ENCODE peak calls at places on chromosomes 4 and X, in nine cellular contexts. C, G, K, O, L, J, T, R and F are unnamed samples. For H3K9me3, the result is how much of the 10 kb centered on the place peaks cover.

GRCh38 chrX:11188664-11189063 is 77.5 kb downstream of the HCCS start:
- DNase-seq in C (peak), G (peak), K (no peak), O (no peak), L (no peak), J (no peak), T (no peak), R (no peak), F (no peak)

GRCh38 chr4:155376387-155377268 is at the start of gene MAP9:
- DNase-seq in C (peak), G (peak), K (peak), O (peak), L (peak), J (peak), T (peak), R (peak), F (peak)

GRCh38 chr4:140298001-140298400 is 75.4 kb upstream of the SCOC start:
- DNase-seq in C (no peak), G (no peak), K (no peak), O (no peak), L (no peak), J (no peak), T (no peak), R (no peak), F (no peak)

GRCh38 chr4:103996637-103997036 is 276.9 kb upstream of the TACR3 start:
- DNase-seq in C (peak), G (no peak), K (no peak), O (no peak), L (no peak), J (no peak), T (peak), R (no peak), F (peak)

GRCh38 chrX:41607264-41607832 is 81.4 kb upstream of the GPR34 start:
- DNase-seq in C (no peak), G (no peak), K (no peak), O (no peak), L (no peak), J (no peak), T (no peak), R (no peak), F (no peak)

GRCh38 chr4:39627413-39627812 is 11.3 kb downstream of the SMIM14 start:
- DNase-seq in C (no peak), G (no peak), K (no peak), O (no peak), L (no peak), J (no peak), T (no peak), R (no peak), F (no peak)

GRCh38 chrX:154351183-154352011 is 23.0 kb downstream of the FLNA start:
- DNase-seq in C (no peak), G (no peak), K (no peak), O (no peak), L (no peak), J (peak), T (no peak), R (peak), F (no peak)

GRCh38 chr4:56626963-56627362 is 54.1 kb downstream of the HOPX start:
- DNase-seq in C (no peak), G (no peak), K (no peak), O (no peak), L (no peak), J (no peak), T (no peak), R (no peak), F (peak)

GRCh38 chrX:68684291-68684918 is 36.9 kb downstream of the STARD8 start:
- DNase-seq in C (no peak), G (no peak), K (peak), O (peak), L (no peak), J (peak), T (no peak), R (peak), F (no peak)

GRCh38 chrX:49184294-49185061 is 1.7 kb downstream of the PRICKLE3 start:
- DNase-seq in C (peak), G (peak), K (peak), O (peak), L (peak), J (peak), T (peak), R (peak), F (no peak)

GRCh38 chr4:94454405-94454804 is 2.7 kb downstream of the PDLIM5 start:
- DNase-seq in C (no peak), G (peak), K (no peak), O (no peak), L (no peak), J (no peak), T (no peak), R (no peak), F (no peak)

GRCh38 chr4:8286719-8287355 is 17.3 kb downstream of the HTRA3 start:
- DNase-seq in C (no peak), G (no peak), K (peak), O (no peak), L (no peak), J (no peak), T (no peak), R (no peak), F (no peak)

GRCh38 chr4:150431221-150431620 is 150.7 kb upstream of the MAB21L2 start:
- DNase-seq in C (no peak), G (no peak), K (no peak), O (no peak), L (no peak), J (no peak), T (no peak), R (no peak), F (no peak)

GRCh38 chr4:95087657-95088455 is 330.1 kb downstream of the BMPR1B start:
- DNase-seq in C (peak), G (peak), K (no peak), O (no peak), L (no peak), J (no peak), T (no peak), R (no peak), F (no peak)

GRCh38 chr4:55032788-55033187 is 92.6 kb downstream of the KDR start:
- DNase-seq in C (peak), G (no peak), K (no peak), O (no peak), L (no peak), J (no peak), T (no peak), R (no peak), F (no peak)

GRCh38 chr4:185215261-185215660 is 5.9 kb downstream of the SNX25 start:
- DNase-seq in C (no peak), G (peak), K (no peak), O (no peak), L (no peak), J (no peak), T (no peak), R (no peak), F (no peak)

GRCh38 chr4:116726523-116726922 is 358.9 kb downstream of the TRAM1L1 start:
- DNase-seq in C (no peak), G (no peak), K (no peak), O (no peak), L (no peak), J (no peak), T (no peak), R (no peak), F (no peak)

GRCh38 chr4:15755321-15755750 is 22.8 kb upstream of the CD38 start:
- DNase-seq in C (peak), G (peak), K (no peak), O (no peak), L (no peak), J (no peak), T (no peak), R (no peak), F (no peak)

GRCh38 chr4:151933122-151933827 is 172.5 kb upstream of the GATB start:
- DNase-seq in C (no peak), G (no peak), K (peak), O (no peak), L (no peak), J (no peak), T (no peak), R (no peak), F (peak)

GRCh38 chr4:119103263-119103662 is 32.4 kb upstream of the MYOZ2 start:
- DNase-seq in C (peak), G (peak), K (no peak), O (peak), L (no peak), J (peak), T (peak), R (peak), F (no peak)

GRCh38 chr4:2836391-2836859 is 7.2 kb upstream of the ADD1 start:
- DNase-seq in C (no peak), G (no peak), K (peak), O (peak), L (no peak), J (peak), T (no peak), R (peak), F (no peak)
- H3K27ac ChIP-seq in C (no peak), G (no peak), K (peak), O (peak), L (no peak), J (peak), T (no peak), R (peak), F (peak)

DNA sequence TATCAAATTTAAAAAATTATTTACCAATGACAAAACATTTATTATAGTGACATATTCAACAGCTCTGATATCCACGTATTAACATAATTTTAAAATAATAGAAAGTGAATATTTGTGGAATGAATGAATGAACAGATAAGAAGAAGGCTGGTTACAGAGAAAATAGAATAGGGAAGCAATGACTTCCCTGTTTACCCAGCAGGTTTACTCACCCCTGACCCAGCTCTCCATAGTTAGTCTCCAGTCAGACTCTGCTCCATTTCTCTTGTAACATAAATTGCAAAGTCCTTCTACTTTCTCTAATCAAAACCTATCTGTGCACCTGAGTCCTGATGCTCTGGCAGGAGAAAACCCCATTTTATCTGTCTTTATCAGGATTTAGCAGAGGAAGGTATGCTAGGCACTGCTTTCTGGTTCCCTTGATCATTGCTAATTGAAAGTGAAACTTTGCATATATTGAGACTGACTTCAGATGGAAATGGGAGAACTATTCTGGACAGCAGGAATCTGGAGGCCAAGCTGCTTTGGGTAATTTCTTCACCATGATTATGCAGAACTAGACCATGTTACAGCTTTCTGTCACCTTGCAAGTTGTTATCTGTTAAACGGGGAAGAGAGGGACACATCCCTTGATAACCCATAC is 363.0 kb downstream of the FAT4 start:
- DNase-seq in C (peak), G (no peak), K (no peak), O (no peak), L (no peak), J (no peak), T (no peak), R (no peak), F (no peak)
- TF ChIP-seq CTCF in C (no peak), G (no peak), K (no peak), O (no peak), L (no peak), J (no peak), T (no peak), R (no peak), F (no peak)

DNA sequence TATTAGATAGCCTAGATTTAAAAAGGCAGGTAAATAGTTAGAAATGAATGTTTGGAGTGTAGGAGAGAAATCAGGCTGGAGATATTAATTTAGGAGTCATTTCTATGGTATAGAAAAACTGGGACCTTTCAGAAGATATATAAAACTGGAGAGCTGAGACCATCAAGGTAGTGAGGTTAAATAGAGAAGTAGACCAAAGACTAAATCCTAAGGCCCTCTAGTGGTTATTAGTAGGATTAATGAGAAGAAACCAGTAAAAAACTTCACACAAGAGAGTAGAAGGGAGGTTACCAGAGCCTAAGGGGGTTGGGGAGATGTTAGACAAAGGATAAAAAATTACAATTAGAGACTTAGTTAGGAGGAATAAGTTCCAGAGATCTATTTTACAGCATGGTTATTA is 351.0 kb upstream of the SPANXN1 start:
- DNase-seq in C (no peak), G (no peak), K (no peak), O (no peak), L (no peak), J (no peak), T (no peak), R (no peak), F (no peak)
- H3K9me3 ChIP-seq in C (under half), G (under half), K (under half), O (under half), L (under half), J (under half), T (under half), R (under half), F (under half)

GRCh38 chr4:102143433-102143832 is 201.8 kb downstream of the SLC39A8 start:
- DNase-seq in C (no peak), G (no peak), K (no peak), O (no peak), L (no peak), J (no peak), T (no peak), R (no peak), F (no peak)

GRCh38 chr4:102139932-102140331 is 205.3 kb downstream of the SLC39A8 start:
- DNase-seq in C (no peak), G (no peak), K (no peak), O (no peak), L (no peak), J (no peak), T (no peak), R (no peak), F (no peak)

GRCh38 chr4:102137217-102137616 is 208.1 kb downstream of the SLC39A8 start:
- DNase-seq in C (no peak), G (no peak), K (no peak), O (no peak), L (no peak), J (no peak), T (no peak), R (no peak), F (no peak)

GRCh38 chr4:102141855-102142254 is 203.4 kb downstream of the SLC39A8 start:
- DNase-seq in C (no peak), G (no peak), K (no peak), O (no peak), L (no peak), J (no peak), T (no peak), R (no peak), F (no peak)

DNA sequence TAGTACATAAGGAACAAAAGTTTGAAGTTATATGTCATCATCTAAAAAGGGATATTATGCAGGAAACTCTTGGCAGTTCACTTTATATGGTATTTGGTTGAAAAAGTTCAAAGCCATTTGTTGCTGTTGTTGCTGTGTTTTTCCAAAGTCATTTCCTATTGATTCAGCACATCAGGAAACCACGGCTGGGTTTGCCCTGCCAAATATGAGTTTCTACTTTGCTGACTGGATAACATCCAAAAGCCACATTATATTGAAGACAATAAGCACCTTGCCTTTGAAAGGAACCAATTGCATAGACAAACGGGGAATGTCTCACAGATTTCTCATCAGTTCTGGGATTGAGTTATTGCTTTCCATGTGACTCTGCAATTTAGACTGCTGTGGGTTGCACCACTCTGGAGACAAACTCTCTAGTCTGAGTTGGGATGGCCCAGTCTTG is 206.1 kb downstream of the SLC39A8 start:
- DNase-seq in C (no peak), G (no peak), K (no peak), O (no peak), L (no peak), J (no peak), T (no peak), R (no peak), F (no peak)
- H3K27ac ChIP-seq in C (no peak), G (no peak), K (no peak), O (peak), L (no peak), J (no peak), T (no peak), R (no peak), F (no peak)

DNA sequence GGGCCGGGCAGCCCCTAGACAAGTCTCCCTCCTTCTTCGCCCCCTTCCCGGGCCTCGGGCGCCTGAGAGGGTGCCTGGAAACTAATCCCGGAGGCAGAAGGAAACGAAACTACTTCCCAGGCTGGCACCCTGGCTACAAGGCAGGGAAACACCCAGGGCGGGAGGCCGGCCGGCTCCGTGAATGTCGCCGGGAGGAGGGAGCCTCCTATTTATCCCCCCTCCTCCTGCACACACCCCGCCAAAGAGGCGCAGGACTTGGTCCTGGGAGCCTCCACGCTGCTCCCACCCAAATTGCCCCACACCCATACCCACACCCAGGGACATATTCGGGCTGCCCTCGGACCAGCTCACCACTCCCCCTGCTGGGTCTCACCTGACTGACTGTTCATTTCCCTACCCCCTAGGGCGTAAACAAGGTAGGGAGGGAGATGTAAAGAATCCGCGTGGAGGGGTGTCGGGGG is at the start of gene BTC:
- DNase-seq in C (peak), G (no peak), K (no peak), O (no peak), L (peak), J (peak), T (peak), R (peak), F (peak)
- TF ChIP-seq CTCF in C (peak), G (peak), K (no peak), O (peak), L (peak), J (peak), T (peak), R (peak), F (peak)

GRCh38 chr4:19623866-19624265 is 627.8 kb upstream of the SLIT2 start:
- DNase-seq in C (peak), G (peak), K (no peak), O (no peak), L (no peak), J (no peak), T (no peak), R (no peak), F (no peak)
- H3K9me3 ChIP-seq in C (under half), G (under half), K (under half), O (under half), L (under half), J (under half), T (under half), R (under half), F (under half)